ENCODE peak calls at places on chromosomes 4 and X, in eight cellular contexts. P is endothelial cell of umbilical vein, E is HCT116, F is foreskin keratinocyte, X is uterus, N is suprapubic skin, U is lower lobe of right lung, Y is left lung. J is an unnamed sample. For H3K4me1, the result is how much of the 10 kb centered on the place peaks cover.

GRCh38 chrX:37380920-37381319 is 31.8 kb downstream of the PRRG1 start:
- DNase-seq in X (no peak), N (no peak), F (peak), Y (no peak), U (no peak), E (peak), P (peak), J (no peak)

GRCh38 chrX:119990995-119991787 is 47.6 kb upstream of the NKAP start:
- DNase-seq in P (no peak), Y (no peak), U (peak), X (no peak), N (no peak), E (no peak), F (no peak), J (no peak)

GRCh38 chr4:95701500-95701899 is 138.4 kb upstream of the PDHA2 start:
- DNase-seq in U (no peak), N (no peak), E (no peak), X (peak), F (peak), Y (no peak), P (peak), J (no peak)

GRCh38 chr4:62117879-62118278 is 917.8 kb downstream of the ADGRL3 start:
- DNase-seq in E (no peak), X (no peak), N (no peak), Y (no peak), P (no peak), F (no peak), U (no peak), J (no peak)

GRCh38 chr4:157222764-157223145 is 2.2 kb downstream of the GRIA2 start:
- DNase-seq in P (peak), E (no peak), Y (no peak), N (no peak), X (peak), F (no peak), U (no peak), J (no peak)

GRCh38 chrX:133985164-133986007 is at the start of gene GPC3:
- DNase-seq in N (peak), E (no peak), P (peak), U (peak), F (peak), Y (no peak), X (peak), J (peak)

GRCh38 chr4:151048913-151049312 is 33.8 kb upstream of the LRBA start:
- DNase-seq in E (no peak), N (no peak), X (no peak), P (no peak), Y (no peak), U (no peak), F (no peak), J (no peak)

GRCh38 chr4:61561028-61561427 is 360.9 kb downstream of the ADGRL3 start:
- DNase-seq in N (no peak), U (no peak), X (no peak), E (no peak), P (no peak), Y (no peak), F (no peak), J (no peak)

GRCh38 chrX:52422884-52423283 is 54.1 kb downstream of the XAGE2 start:
- DNase-seq in F (peak), N (no peak), X (no peak), U (no peak), E (no peak), Y (no peak), P (no peak), J (no peak)

GRCh38 chr4:188428935-188429334 is 289.7 kb downstream of the TRIML1 start:
- DNase-seq in P (no peak), X (no peak), U (no peak), E (no peak), Y (no peak), N (no peak), F (peak), J (no peak)

GRCh38 chr4:138035781-138036258 is 206.3 kb downstream of the SLC7A11 start:
- DNase-seq in E (peak), P (peak), U (no peak), Y (no peak), F (peak), N (no peak), X (no peak), J (no peak)

GRCh38 chr4:16418814-16419213 is 192.5 kb upstream of the TAPT1 start:
- DNase-seq in Y (no peak), E (no peak), U (no peak), N (no peak), X (no peak), F (peak), P (peak), J (no peak)

GRCh38 chr4:6032249-6033244 is 14.3 kb upstream of the C4orf50 start:
- DNase-seq in F (no peak), Y (no peak), E (no peak), P (no peak), X (no peak), U (no peak), N (no peak), J (no peak)

GRCh38 chrX:136162827-136163427 is 15.6 kb downstream of the FHL1 start:
- DNase-seq in E (peak), N (no peak), F (peak), U (peak), Y (no peak), X (peak), P (peak), J (peak)

GRCh38 chr4:147590249-147590920 is 26.8 kb upstream of the TMEM184C start:
- DNase-seq in E (peak), N (no peak), U (no peak), X (peak), Y (peak), P (peak), F (peak), J (peak)

GRCh38 chr4:47639531-47639930 is 154.5 kb downstream of the ATP10D start:
- DNase-seq in N (no peak), Y (no peak), X (no peak), U (no peak), F (peak), E (peak), P (peak), J (no peak)

GRCh38 chrX:149499766-149500165 is 5.3 kb downstream of the IDS start:
- DNase-seq in U (no peak), X (no peak), E (no peak), N (no peak), Y (no peak), F (no peak), P (no peak), J (no peak)

GRCh38 chr4:173752610-173753009 is 222.6 kb upstream of the HAND2 start:
- DNase-seq in E (peak), P (peak), F (no peak), X (no peak), U (no peak), Y (no peak), N (no peak), J (no peak)

GRCh38 chrX:6228720-6229119 is at the start of gene NLGN4X:
- DNase-seq in U (no peak), E (no peak), Y (no peak), P (no peak), F (no peak), N (no peak), X (no peak), J (no peak)

GRCh38 chr4:162498168-162498567 is 334.4 kb upstream of the FSTL5 start:
- DNase-seq in X (no peak), F (no peak), P (no peak), E (no peak), N (no peak), Y (no peak), U (no peak), J (no peak)

GRCh38 chr4:856468-856901 is 30.6 kb upstream of the CPLX1 start:
- DNase-seq in X (no peak), F (no peak), E (no peak), P (no peak), U (peak), N (no peak), Y (no peak), J (no peak)

DNA sequence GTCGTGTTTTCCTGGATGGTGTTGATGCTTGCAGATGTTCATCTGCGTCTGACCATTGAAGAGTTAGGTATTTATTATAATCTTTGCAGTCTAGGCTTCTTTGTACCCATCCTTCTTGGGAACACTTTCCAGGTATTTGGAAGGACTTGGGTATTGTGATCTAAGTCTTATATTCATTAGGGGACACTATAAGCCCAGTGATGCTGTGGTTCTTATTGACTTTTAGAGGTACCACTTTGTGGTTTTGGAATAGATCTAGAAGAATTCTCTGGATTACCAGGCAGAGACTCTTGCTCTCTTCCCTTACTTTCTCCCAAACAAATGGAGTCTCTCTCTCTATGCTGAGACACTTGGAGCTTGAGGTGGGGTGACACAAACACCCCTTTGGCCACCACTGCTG is 41.6 kb downstream of the AFM start:
- DNase-seq in F (no peak), P (no peak), U (no peak), N (no peak), E (no peak), Y (no peak), X (no peak), J (no peak)
- TF ChIP-seq CTCF in F (peak), P (no peak), U (no peak), N (no peak), E (no peak), Y (no peak), X (no peak), J (no peak)

DNA sequence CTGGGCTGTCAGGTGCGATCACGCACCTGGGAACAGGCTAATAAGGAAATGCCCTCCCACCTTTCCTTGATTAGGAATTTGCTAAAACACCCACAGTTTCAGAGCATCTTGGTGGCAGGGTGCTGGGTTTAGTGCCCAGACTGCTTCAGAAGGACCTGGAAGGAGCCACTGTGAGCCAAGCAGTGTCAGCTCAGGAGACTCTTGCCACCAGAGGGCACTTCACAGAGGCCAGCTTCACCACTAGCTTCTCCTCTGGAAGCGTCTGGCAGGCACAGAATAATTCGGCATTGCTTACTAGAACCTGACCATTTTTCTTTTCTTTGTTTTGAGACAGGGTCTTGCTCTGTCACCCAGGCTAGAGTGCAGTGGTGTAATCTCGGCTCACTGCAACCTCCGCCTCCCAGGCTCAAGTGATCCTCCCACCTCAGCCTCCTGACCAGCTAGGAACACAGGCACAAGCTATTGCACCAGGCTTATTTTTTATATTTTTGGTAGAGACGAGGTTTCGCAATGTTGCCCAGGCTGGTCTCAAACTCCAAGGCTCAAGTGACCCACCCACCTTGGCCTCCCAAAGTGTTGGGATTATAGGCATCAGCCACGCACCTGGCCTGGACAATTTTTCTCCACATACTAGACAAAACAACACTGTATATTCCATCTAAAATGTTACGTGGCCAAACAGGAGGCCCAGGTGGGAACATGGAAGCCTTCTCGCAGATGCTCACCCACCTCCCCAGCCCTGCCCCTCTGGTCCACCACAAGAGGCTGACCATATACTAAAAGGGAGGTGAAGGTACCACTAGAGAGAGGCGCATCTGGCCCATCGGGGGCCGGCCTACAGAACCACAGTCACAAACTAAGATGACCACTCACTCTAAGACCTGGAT is 14.1 kb downstream of the NOP14 start:
- DNase-seq in P (peak), Y (no peak), N (no peak), E (peak), X (no peak), U (no peak), F (no peak), J (peak)
- H3K4me1 ChIP-seq in P (under half), Y (under half), N (under half), E (under half), X (under half), U (under half), F (under half), J (under half)

GRCh38 chrX:68186552-68187262 is 246.6 kb downstream of the OPHN1 start:
- DNase-seq in Y (no peak), P (peak), N (no peak), F (peak), X (no peak), E (no peak), U (no peak), J (no peak)

GRCh38 chrX:68180501-68181061 is 252.7 kb downstream of the OPHN1 start:
- DNase-seq in U (no peak), Y (no peak), X (no peak), P (peak), N (no peak), F (no peak), E (no peak), J (no peak)

GRCh38 chrX:68185161-68185560 is 248.1 kb downstream of the OPHN1 start:
- DNase-seq in X (no peak), Y (no peak), U (no peak), P (no peak), E (no peak), N (no peak), F (no peak), J (no peak)

GRCh38 chrX:68179355-68179754 is 253.9 kb downstream of the OPHN1 start:
- DNase-seq in Y (no peak), U (no peak), X (no peak), P (no peak), F (no peak), E (no peak), N (no peak), J (no peak)

GRCh38 chrX:68183612-68184214 is 249.6 kb downstream of the OPHN1 start:
- DNase-seq in P (peak), Y (no peak), F (no peak), E (no peak), U (no peak), X (no peak), N (no peak), J (no peak)
- TF ChIP-seq CTCF in P (peak), Y (peak), F (peak), E (peak), U (peak), X (no peak), N (no peak), J (no peak)

DNA sequence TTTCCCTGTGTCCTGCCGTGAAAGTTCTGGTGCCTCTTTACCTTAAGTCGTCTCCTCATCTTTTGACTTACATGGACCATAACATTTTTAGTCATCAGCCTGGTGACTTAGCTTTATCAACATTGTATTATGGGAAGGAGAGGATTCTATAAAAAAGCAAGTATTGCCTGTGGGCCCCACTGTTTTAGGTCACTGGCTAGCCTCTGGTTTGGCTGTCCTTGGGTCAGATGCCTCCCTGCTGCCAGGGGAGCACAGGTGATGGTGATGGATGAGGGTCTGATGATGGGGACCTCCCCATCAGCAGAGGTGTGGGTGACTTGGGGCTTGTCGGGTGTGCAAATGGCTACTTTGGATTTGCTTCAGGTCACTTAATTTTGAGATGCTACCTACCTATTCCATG is 51.8 kb downstream of the FAM193A start:
- DNase-seq in N (no peak), F (no peak), X (no peak), E (no peak), U (no peak), P (no peak), Y (no peak), J (no peak)
- H3K4me1 ChIP-seq in N (under half), F (under half), X (under half), E (under half), U (half or more), P (under half), Y (half or more), J (half or more)

DNA sequence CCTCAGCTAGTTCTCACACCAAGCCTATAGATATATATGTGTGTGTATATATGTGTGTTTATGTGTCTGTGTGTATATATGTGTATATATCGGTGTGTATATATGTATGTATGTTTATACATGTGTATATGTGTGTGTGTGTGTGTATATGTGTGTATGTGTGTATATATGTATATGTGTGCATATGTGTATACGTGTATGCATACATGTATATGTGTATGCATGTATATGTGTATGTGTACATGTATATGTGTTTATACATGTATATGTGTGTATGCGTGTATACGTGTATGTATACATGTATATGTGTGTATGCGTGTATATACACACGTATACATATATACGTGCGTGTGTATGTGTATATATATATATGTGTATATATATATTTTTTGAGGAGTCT is 18.3 kb downstream of the GTPBP6 start:
- DNase-seq in P (no peak), E (no peak), Y (no peak), N (no peak), X (no peak), U (no peak), F (no peak), J (no peak)
- TF ChIP-seq CTCF in P (no peak), E (no peak), Y (no peak), N (no peak), X (no peak), U (no peak), F (no peak), J (no peak)